ENCODE peak calls at places on chromosomes 5 and 9, in six cellular contexts. V, H, Y, S, T and C are unnamed samples.

GRCh38 chr9:112120471-112120925 is 54.6 kb downstream of the SUSD1 start:
- DNase-seq in T (no peak), H (no peak), V (no peak), S (no peak), Y (no peak), C (no peak)

GRCh38 chr5:28324174-28324573 is 1285.8 kb upstream of the CDH9 start:
- DNase-seq in H (no peak), S (no peak), T (no peak), V (no peak), Y (no peak), C (no peak)

GRCh38 chr9:115275753-115276152 is 157.8 kb upstream of the TNC start:
- DNase-seq in H (no peak), T (no peak), Y (no peak), S (no peak), V (no peak), C (no peak)

GRCh38 chr5:134792287-134792686 is 33.7 kb downstream of the DDX46 start:
- DNase-seq in Y (no peak), S (no peak), V (no peak), H (no peak), T (no peak), C (no peak)

GRCh38 chr5:53749611-53750010 is 189.2 kb downstream of the NDUFS4 start:
- DNase-seq in Y (peak), V (peak), S (no peak), T (no peak), H (no peak), C (peak)

GRCh38 chr5:14143843-14144585 is 872 bp downstream of the TRIO start:
- DNase-seq in T (peak), H (no peak), Y (peak), V (no peak), S (peak), C (no peak)

GRCh38 chr5:65525726-65526125 is 37.2 kb downstream of the CENPK start:
- DNase-seq in H (no peak), V (no peak), S (no peak), T (no peak), Y (no peak), C (no peak)

GRCh38 chr5:180304431-180305375 is 12.8 kb upstream of the MAPK9 start:
- DNase-seq in S (no peak), H (no peak), Y (no peak), V (no peak), T (no peak), C (no peak)

GRCh38 chr5:103612545-103612944 is 50.0 kb upstream of the NUDT12 start:
- DNase-seq in H (no peak), T (no peak), Y (no peak), S (no peak), V (no peak), C (no peak)

GRCh38 chr5:159907689-159908088 is 8.6 kb upstream of the ADRA1B start:
- DNase-seq in Y (no peak), T (no peak), H (no peak), V (no peak), S (no peak), C (no peak)

GRCh38 chr9:113436753-113437515 is 26.4 kb downstream of the C9orf43 start:
- DNase-seq in V (no peak), S (no peak), T (no peak), H (no peak), Y (peak), C (no peak)

GRCh38 chr5:160339406-160340140 is 27.2 kb upstream of the CCNJL start:
- DNase-seq in S (no peak), T (no peak), V (no peak), H (no peak), Y (no peak), C (no peak)

DNA sequence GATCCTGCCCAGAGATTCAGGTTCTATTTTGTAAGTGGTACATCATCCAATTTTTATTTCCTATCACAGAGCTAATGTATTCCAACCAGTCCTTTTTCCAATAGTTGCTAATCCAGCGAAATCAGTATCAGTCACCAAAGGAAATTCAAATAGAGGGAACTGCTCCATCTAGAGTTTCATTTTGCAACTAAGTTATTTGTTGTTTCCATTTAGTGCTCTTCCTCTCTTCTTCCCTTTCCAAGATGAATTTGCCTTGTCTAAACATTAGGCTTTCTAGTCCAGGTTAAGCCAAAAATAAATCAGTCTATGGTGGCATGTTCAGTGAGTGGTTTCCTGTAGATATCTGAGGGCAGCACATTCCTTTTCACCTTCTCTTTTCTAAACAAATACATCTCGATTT is 79.8 kb upstream of the SPATA31D4 start:
- DNase-seq in Y (peak), T (no peak), S (no peak), V (peak), H (no peak), C (no peak)
- H3K4me3 ChIP-seq in Y (no peak), T (no peak), S (no peak), V (no peak), H (no peak), C (no peak)

GRCh38 chr5:78157001-78157400 is 137.5 kb downstream of the AP3B1 start:
- DNase-seq in H (no peak), V (no peak), T (no peak), S (no peak), Y (no peak), C (no peak)
- H3K4me3 ChIP-seq in H (no peak), V (no peak), T (no peak), S (no peak), Y (no peak), C (no peak)

DNA sequence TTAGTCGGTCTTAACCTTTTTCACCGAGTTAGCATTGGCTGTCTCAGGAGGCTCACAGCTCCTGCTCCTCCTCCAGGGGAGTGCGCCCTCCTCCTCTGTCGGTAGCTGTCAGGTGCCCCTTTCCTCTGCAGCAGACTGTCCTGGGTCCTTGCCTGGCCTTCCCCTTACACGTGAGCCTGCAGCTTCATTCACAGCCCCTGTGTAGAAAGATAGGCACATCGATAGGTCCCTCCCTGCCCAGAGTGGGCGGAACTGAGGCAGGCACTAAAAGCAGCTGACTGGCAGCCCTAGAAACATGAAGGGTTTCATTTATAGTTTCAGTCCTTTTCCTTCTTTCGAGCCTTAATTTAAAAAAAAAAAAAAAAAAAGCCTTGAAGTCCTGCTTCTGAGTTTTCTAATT is 17.2 kb downstream of the TENT4A start:
- DNase-seq in H (no peak), V (no peak), Y (no peak), S (no peak), T (peak), C (no peak)
- H3K4me3 ChIP-seq in H (no peak), V (no peak), Y (no peak), S (no peak), T (no peak), C (no peak)

DNA sequence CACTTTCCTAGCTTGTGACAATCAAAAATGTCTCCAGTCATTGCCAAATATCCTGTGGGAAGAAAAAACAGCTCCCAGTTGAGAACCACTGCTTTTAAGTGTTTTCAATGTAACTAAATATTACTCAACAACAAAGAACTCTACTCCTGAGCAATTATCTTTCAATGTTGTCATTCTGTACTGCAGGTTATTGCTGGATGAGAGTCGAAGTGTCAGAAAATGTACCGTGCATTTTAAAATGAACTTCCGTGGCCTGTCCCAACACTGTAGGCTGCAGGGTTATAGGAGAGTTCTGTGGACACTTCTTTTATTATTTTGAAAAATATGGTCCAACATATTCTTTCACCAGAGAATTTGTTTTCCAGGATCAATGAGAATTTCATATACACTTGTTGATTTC is 34.8 kb upstream of the AGXT2 start:
- DNase-seq in T (no peak), V (no peak), S (no peak), H (no peak), Y (no peak), C (no peak)
- H3K4me3 ChIP-seq in T (no peak), V (no peak), S (no peak), H (no peak), Y (no peak), C (no peak)

GRCh38 chr5:150671509-150672236 is 10.6 kb downstream of the MYOZ3 start:
- DNase-seq in S (peak), H (no peak), T (no peak), V (no peak), Y (peak), C (no peak)
- H3K4me3 ChIP-seq in S (peak), H (peak), T (no peak), V (peak), Y (peak), C (peak)

GRCh38 chr5:54884195-54884536 is 101.2 kb downstream of the ESM1 start:
- DNase-seq in S (no peak), H (no peak), Y (no peak), T (no peak), V (no peak), C (no peak)
- H3K4me3 ChIP-seq in S (no peak), H (peak), Y (peak), T (no peak), V (peak), C (peak)

DNA sequence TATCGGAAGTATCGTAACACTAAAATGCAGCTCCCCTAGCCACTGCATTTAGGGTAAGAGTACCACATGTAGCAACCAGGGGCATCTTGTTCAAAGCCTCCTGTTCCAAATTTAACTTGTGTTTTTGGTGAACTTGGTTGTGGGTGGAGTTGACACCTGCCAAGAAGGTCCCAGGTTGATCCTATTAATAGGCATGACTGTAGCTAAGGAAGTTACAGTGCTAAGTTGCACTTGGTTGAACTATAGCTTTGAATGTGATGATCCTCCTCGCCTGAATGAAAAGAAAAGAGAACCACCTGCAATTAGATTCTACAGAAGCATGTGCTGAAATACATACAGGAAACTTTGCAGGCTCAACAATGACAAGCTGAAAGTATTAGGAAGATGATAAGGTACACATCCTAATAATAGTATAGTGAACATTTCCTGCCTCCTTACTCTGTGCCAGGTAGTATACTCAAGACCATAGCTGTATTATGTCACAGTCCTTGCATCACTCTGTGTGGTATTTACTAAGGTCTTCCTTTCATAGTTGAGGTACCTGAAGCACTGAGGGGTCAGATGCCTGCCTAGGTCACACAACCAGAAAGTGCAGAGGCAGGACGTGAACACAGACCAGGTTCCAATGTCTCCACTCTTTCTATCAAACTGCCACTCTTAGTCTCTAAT is 64.5 kb upstream of the PIP5K1B start:
- DNase-seq in H (no peak), T (peak), Y (no peak), V (no peak), S (no peak), C (no peak)
- H3K4me3 ChIP-seq in H (no peak), T (no peak), Y (no peak), V (no peak), S (no peak), C (no peak)

DNA sequence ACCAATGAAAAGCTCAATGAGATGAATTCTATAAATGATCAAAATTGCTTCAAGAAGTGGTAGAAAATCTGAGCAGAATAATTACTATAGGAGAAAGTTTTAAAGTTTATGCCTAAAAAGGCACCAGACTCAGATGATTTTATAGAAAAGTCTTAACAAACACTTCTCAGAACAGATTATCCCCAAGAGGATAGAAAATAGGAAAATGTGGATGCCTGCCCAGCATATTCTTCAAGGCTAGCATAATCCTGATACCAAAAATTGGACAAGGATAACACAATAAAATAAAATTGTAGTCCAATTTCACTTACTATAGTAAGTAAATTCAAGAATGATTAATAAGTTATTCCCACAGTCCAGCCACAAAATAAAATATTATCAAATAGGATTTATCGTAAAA is 397.0 kb downstream of the NR2F1-AS1 start:
- DNase-seq in T (no peak), V (no peak), H (no peak), S (no peak), Y (no peak), C (no peak)
- H3K4me3 ChIP-seq in T (no peak), V (no peak), H (no peak), S (no peak), Y (no peak), C (no peak)

GRCh38 chr5:128538249-128539037 is 398 bp upstream of the FBN2 start:
- DNase-seq in S (no peak), H (peak), Y (peak), V (peak), T (no peak), C (peak)

GRCh38 chr5:128537999-128538248 is at the start of gene FBN2:
- DNase-seq in T (no peak), H (no peak), Y (no peak), S (no peak), V (no peak), C (no peak)

GRCh38 chr5:128536861-128537305 is 1.2 kb downstream of the FBN2 start:
- DNase-seq in V (peak), S (no peak), Y (peak), H (peak), T (no peak), C (no peak)

GRCh38 chr5:128537306-128537998 is 593 bp downstream of the FBN2 start:
- DNase-seq in H (no peak), T (no peak), V (peak), S (no peak), Y (peak), C (peak)

GRCh38 chr5:128539038-128539429 is 989 bp upstream of the FBN2 start:
- DNase-seq in V (peak), H (peak), T (peak), S (no peak), Y (peak), C (no peak)
- H3K4me3 ChIP-seq in V (peak), H (peak), T (no peak), S (no peak), Y (peak), C (peak)

GRCh38 chr5:77181173-77181572 is 29.3 kb upstream of the PDE8B start:
- DNase-seq in Y (no peak), T (no peak), V (no peak), S (no peak), H (no peak), C (no peak)
- H3K4me3 ChIP-seq in Y (no peak), T (no peak), V (no peak), S (no peak), H (no peak), C (no peak)